ENCODE peak calls at places on chromosomes 4 and X, in six cellular contexts. One of them, this sample, is unnamed.
A peak's percentile ranks its signal among the peaks of the same experiment; 100 is the strongest.

GRCh38 chr4:89048906-89049601 is 7.9 kb downstream of the FAM13A start:
- DNase-seq in Right ventricle myocardium inferior: no peak
- DNase-seq in lung: no peak
- DNase-seq in mammary epithelial cell: no peak
- DNase-seq in stimulated activated naive CD8-positive, alpha-beta T cell treated with anti-CD3 and anti-CD28 coated beads, Interleukin-15, Interleukin-2, amounts not matched to agents 100 U/mL and 50 U/mL, for 24 hours: no peak
- DNase-seq in T-helper 2 cell: no peak
- DNase-seq in this sample: no peak

GRCh38 chr4:139851639-139852038 is 186.0 kb downstream of the MGST2 start:
- DNase-seq in Right ventricle myocardium inferior: no peak
- DNase-seq in lung: no peak
- DNase-seq in mammary epithelial cell: no peak
- DNase-seq in stimulated activated naive CD8-positive, alpha-beta T cell treated with anti-CD3 and anti-CD28 coated beads, Interleukin-15, Interleukin-2, amounts not matched to agents 100 U/mL and 50 U/mL, for 24 hours: no peak
- DNase-seq in T-helper 2 cell: no peak
- DNase-seq in this sample: no peak

GRCh38 chr4:186227221-186227620 is at the start of gene KLKB1:
- DNase-seq in Right ventricle myocardium inferior: no peak
- DNase-seq in lung: no peak
- DNase-seq in mammary epithelial cell: no peak
- DNase-seq in stimulated activated naive CD8-positive, alpha-beta T cell treated with anti-CD3 and anti-CD28 coated beads, Interleukin-15, Interleukin-2, amounts not matched to agents 100 U/mL and 50 U/mL, for 24 hours: no peak
- DNase-seq in T-helper 2 cell: no peak
- DNase-seq in this sample: peak; percentile 38

GRCh38 chr4:89283226-89283974 is 24.2 kb downstream of the GPRIN3 start:
- DNase-seq in Right ventricle myocardium inferior: no peak
- DNase-seq in lung: no peak
- DNase-seq in mammary epithelial cell: peak; percentile 61
- DNase-seq in stimulated activated naive CD8-positive, alpha-beta T cell treated with anti-CD3 and anti-CD28 coated beads, Interleukin-15, Interleukin-2, amounts not matched to agents 100 U/mL and 50 U/mL, for 24 hours: no peak
- DNase-seq in T-helper 2 cell: no peak
- DNase-seq in this sample: peak; percentile 85

GRCh38 chr4:76637704-76638361 is 202.8 kb downstream of the SHROOM3 start:
- DNase-seq in Right ventricle myocardium inferior: no peak
- DNase-seq in lung: no peak
- DNase-seq in mammary epithelial cell: peak; percentile 86
- DNase-seq in stimulated activated naive CD8-positive, alpha-beta T cell treated with anti-CD3 and anti-CD28 coated beads, Interleukin-15, Interleukin-2, amounts not matched to agents 100 U/mL and 50 U/mL, for 24 hours: no peak
- DNase-seq in T-helper 2 cell: no peak
- DNase-seq in this sample: peak; percentile 75

GRCh38 chrX:38256019-38256418 is 35.3 kb upstream of the SRPX start:
- DNase-seq in Right ventricle myocardium inferior: no peak
- DNase-seq in lung: no peak
- DNase-seq in mammary epithelial cell: no peak
- DNase-seq in stimulated activated naive CD8-positive, alpha-beta T cell treated with anti-CD3 and anti-CD28 coated beads, Interleukin-15, Interleukin-2, amounts not matched to agents 100 U/mL and 50 U/mL, for 24 hours: no peak
- DNase-seq in T-helper 2 cell: no peak
- DNase-seq in this sample: no peak

GRCh38 chrX:56764153-56764974 is 35.3 kb downstream of the NBDY start:
- DNase-seq in Right ventricle myocardium inferior: no peak
- DNase-seq in lung: peak; percentile 81
- DNase-seq in mammary epithelial cell: peak; percentile 79
- DNase-seq in stimulated activated naive CD8-positive, alpha-beta T cell treated with anti-CD3 and anti-CD28 coated beads, Interleukin-15, Interleukin-2, amounts not matched to agents 100 U/mL and 50 U/mL, for 24 hours: peak; percentile 51
- DNase-seq in T-helper 2 cell: peak; percentile 12
- DNase-seq in this sample: peak; percentile 88

GRCh38 chrX:17500145-17500579 is 125.2 kb downstream of the NHS start:
- DNase-seq in Right ventricle myocardium inferior: no peak
- DNase-seq in lung: no peak
- DNase-seq in mammary epithelial cell: peak; percentile 15
- DNase-seq in stimulated activated naive CD8-positive, alpha-beta T cell treated with anti-CD3 and anti-CD28 coated beads, Interleukin-15, Interleukin-2, amounts not matched to agents 100 U/mL and 50 U/mL, for 24 hours: no peak
- DNase-seq in T-helper 2 cell: no peak
- DNase-seq in this sample: no peak

GRCh38 chr4:61614256-61614655 is 414.1 kb downstream of the ADGRL3 start:
- DNase-seq in Right ventricle myocardium inferior: no peak
- DNase-seq in lung: no peak
- DNase-seq in mammary epithelial cell: peak; percentile 36
- DNase-seq in stimulated activated naive CD8-positive, alpha-beta T cell treated with anti-CD3 and anti-CD28 coated beads, Interleukin-15, Interleukin-2, amounts not matched to agents 100 U/mL and 50 U/mL, for 24 hours: no peak
- DNase-seq in T-helper 2 cell: no peak
- DNase-seq in this sample: no peak

This sample was measured in MCF 10A.